ENCODE peak calls at places on chromosome 3, in five cellular contexts. W is GM23338, C is GM20000, M is astrocyte of the spinal cord, P is psoas muscle. N is an unnamed sample.

GRCh38 chr3:18767756-18768303 is 342.7 kb upstream of the SATB1 start:
- DNase-seq in W (no peak), C (no peak), M (no peak), P (no peak), N (no peak)

GRCh38 chr3:76044601-76045600 is 259.6 kb upstream of the ZNF717 start:
- DNase-seq in W (peak), C (no peak), M (peak), P (no peak), N (peak)

GRCh38 chr3:123658118-123658859 is 73.4 kb upstream of the HACD2 start:
- DNase-seq in W (no peak), C (no peak), M (peak), P (peak), N (peak)

GRCh38 chr3:193772389-193772788 is 179.4 kb downstream of the OPA1 start:
- DNase-seq in W (no peak), C (no peak), M (no peak), P (no peak), N (no peak)

GRCh38 chr3:43399034-43399433 is 112.7 kb downstream of the SNRK start:
- DNase-seq in W (no peak), C (no peak), M (no peak), P (no peak), N (no peak)

GRCh38 chr3:122021037-122021436 is 1.0 kb downstream of the ILDR1 start:
- DNase-seq in W (no peak), C (no peak), M (no peak), P (no peak), N (no peak)

GRCh38 chr3:10273697-10274305 is 18.9 kb downstream of the GHRL start:
- DNase-seq in W (no peak), C (no peak), M (no peak), P (no peak), N (peak)

GRCh38 chr3:10563396-10563795 is 58.0 kb upstream of the ATP2B2 start:
- DNase-seq in W (no peak), C (no peak), M (no peak), P (no peak), N (no peak)

GRCh38 chr3:128845695-128846491 is 33.5 kb upstream of the ACAD9 start:
- DNase-seq in W (peak), C (peak), M (peak), P (peak), N (peak)

GRCh38 chr3:111534701-111535100 is 7.3 kb upstream of the CD96 start:
- DNase-seq in W (no peak), C (no peak), M (peak), P (no peak), N (peak)

GRCh38 chr3:45923755-45924154 is 19.5 kb upstream of the CXCR6 start:
- DNase-seq in W (no peak), C (no peak), M (peak), P (no peak), N (peak)

GRCh38 chr3:127276396-127276795 is 11.4 kb downstream of the PRR20G start:
- DNase-seq in W (no peak), C (no peak), M (no peak), P (no peak), N (no peak)

GRCh38 chr3:45056608-45057301 is 30.7 kb downstream of the CLEC3B start:
- DNase-seq in W (peak), C (no peak), M (no peak), P (no peak), N (no peak)

GRCh38 chr3:39515681-39516441 is 48.4 kb downstream of the MOBP start:
- DNase-seq in W (peak), C (no peak), M (no peak), P (no peak), N (no peak)
- TF ChIP-seq CTCF in W (no peak), C (no peak), M (no peak), P (no peak), N (no peak)

GRCh38 chr3:77814845-77815244 is 774.9 kb downstream of the ROBO2 start:
- DNase-seq in W (no peak), C (no peak), M (no peak), P (no peak), N (no peak)

GRCh38 chr3:77816470-77816869 is 776.6 kb downstream of the ROBO2 start:
- DNase-seq in W (no peak), C (no peak), M (no peak), P (no peak), N (no peak)

DNA sequence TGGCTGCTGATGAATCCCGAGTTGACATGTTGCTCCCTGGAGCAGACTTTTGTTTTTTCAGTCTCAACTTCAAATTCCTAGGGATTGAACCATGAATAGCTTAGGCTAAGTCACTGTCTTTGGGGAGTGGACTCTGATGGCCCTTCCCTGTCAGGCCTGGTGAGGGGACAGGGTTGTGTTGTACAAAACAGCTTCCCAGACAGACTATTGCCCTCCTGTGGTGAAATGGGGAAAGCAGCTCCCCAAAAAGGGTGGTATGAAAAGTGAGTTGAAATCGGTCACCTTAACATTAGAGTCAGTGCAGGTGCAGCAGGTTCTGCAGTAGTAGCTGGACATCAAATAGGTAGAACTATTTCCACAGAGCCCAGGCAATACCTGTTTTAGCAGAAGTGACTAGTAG is 775.6 kb downstream of the ROBO2 start:
- DNase-seq in W (peak), C (no peak), M (no peak), P (no peak), N (no peak)
- TF ChIP-seq CTCF in W (peak), C (no peak), M (peak), P (no peak), N (peak)

GRCh38 chr3:32502944-32503286 is 263 bp upstream of the CMTM6 start:
- DNase-seq in W (no peak), C (no peak), M (no peak), P (no peak), N (no peak)

GRCh38 chr3:32500880-32501784 is 1.5 kb downstream of the CMTM6 start:
- DNase-seq in W (peak), C (no peak), M (no peak), P (no peak), N (no peak)

GRCh38 chr3:32500225-32500624 is 2.4 kb downstream of the CMTM6 start:
- DNase-seq in W (no peak), C (no peak), M (no peak), P (no peak), N (no peak)

GRCh38 chr3:32501785-32502088 is 915 bp downstream of the CMTM6 start:
- DNase-seq in W (no peak), C (no peak), M (no peak), P (no peak), N (no peak)

GRCh38 chr3:32502089-32502943 is at the start of gene CMTM6:
- DNase-seq in W (peak), C (peak), M (peak), P (peak), N (peak)
- TF ChIP-seq CTCF in W (no peak), C (no peak), M (no peak), P (no peak), N (no peak)

GRCh38 chr3:131192701-131193100 is 166.0 kb downstream of the NEK11 start:
- DNase-seq in W (no peak), C (no peak), M (no peak), P (no peak), N (no peak)

GRCh38 chr3:131194816-131195215 is 168.1 kb downstream of the NEK11 start:
- DNase-seq in W (no peak), C (no peak), M (no peak), P (no peak), N (no peak)

GRCh38 chr3:131193671-131194291 is 167.1 kb downstream of the NEK11 start:
- DNase-seq in W (peak), C (no peak), M (no peak), P (no peak), N (peak)
- TF ChIP-seq CTCF in W (no peak), C (no peak), M (peak), P (no peak), N (peak)

DNA sequence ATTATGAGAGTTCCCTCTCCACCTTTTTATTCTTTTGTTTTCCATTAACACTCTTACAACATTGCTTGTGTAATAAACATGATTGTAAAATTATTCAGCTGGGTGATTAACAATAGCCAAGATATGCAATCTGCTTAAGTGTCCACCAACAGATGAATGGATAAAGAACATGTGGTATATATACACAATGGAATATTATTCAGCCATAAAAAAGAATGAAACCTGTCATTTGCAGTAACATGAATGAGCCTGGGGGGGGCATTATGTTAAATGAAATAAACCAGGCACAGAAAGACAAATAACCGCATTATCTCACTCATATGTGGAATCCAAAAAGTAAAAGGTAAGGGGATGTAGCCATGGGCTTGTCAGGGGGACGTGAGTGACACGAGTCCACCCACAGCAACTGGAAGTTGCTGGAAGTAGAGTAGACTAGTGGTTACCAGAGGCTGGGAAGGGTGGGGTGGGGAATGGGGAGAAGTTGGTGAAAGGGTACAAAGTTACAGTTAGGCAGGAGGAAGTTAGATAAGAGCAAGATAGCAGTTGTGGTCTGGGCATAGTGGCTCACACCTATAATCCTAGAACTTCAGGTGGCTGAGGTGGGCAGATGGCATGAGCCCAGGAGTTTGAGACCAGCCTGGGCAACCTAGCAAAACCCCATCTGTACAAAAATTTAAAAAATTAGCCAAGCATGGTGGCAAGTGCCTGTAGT is 28.7 kb upstream of the CD47 start:
- DNase-seq in W (no peak), C (no peak), M (no peak), P (no peak), N (no peak)
- TF ChIP-seq CTCF in W (no peak), C (no peak), M (no peak), P (no peak), N (no peak)

GRCh38 chr3:195005251-195005620 is 265.7 kb downstream of the XXYLT1 start:
- DNase-seq in W (peak), C (no peak), M (no peak), P (no peak), N (no peak)
- TF ChIP-seq CTCF in W (peak), C (no peak), M (no peak), P (no peak), N (no peak)